ENCODE peak calls at places on chromosomes 11 and 22, in four cellular contexts. Y is GM12878, U is A549, B is K562. X is an unnamed sample.

GRCh38 chr11:1827095-1827797 is 7.5 kb upstream of the SYT8 start:
- DNase-seq in Y (no peak), U (peak), B (no peak), X (peak)

GRCh38 chr11:104546486-104546885 is 351.8 kb downstream of the CASP12 start:
- DNase-seq in Y (no peak), U (no peak), B (no peak), X (no peak)

GRCh38 chr11:120385690-120386089 is 49.5 kb downstream of the ARHGEF12 start:
- DNase-seq in B (no peak), U (no peak), Y (no peak), X (no peak)

GRCh38 chr22:35998748-35999147 is 29.9 kb downstream of the RBFOX2 start:
- DNase-seq in U (no peak), B (no peak), Y (no peak), X (no peak)

GRCh38 chr11:86818466-86819282 is 18.3 kb downstream of the PRSS23 start:
- DNase-seq in U (peak), B (peak), Y (peak), X (peak)

GRCh38 chr11:35484435-35484834 is 41.0 kb downstream of the PAMR1 start:
- DNase-seq in B (no peak), U (no peak), Y (no peak), X (peak)

GRCh38 chr11:118791961-118792578 is 1.1 kb upstream of the DDX6 start:
- DNase-seq in B (peak), U (peak), Y (no peak), X (no peak)

GRCh38 chr11:112727341-112727841 is 233.8 kb upstream of the NCAM1 start:
- DNase-seq in B (no peak), U (no peak), Y (no peak), X (no peak)

GRCh38 chr11:84714316-84714780 is 912.8 kb downstream of the DLG2 start:
- DNase-seq in B (peak), Y (no peak), U (peak), X (peak)

GRCh38 chr22:45310331-45311032 is 748 bp downstream of the FAM118A start:
- DNase-seq in Y (no peak), B (no peak), U (no peak), X (no peak)

GRCh38 chr11:39668640-39669039 is 1790.8 kb downstream of the LRRC4C start:
- DNase-seq in U (no peak), B (no peak), Y (no peak), X (no peak)

GRCh38 chr22:45263790-45264269 is 20.9 kb upstream of the UPK3A start:
- DNase-seq in Y (no peak), B (peak), U (peak), X (peak)

GRCh38 chr11:799641-800316 is 1.7 kb upstream of the SLC25A22 start:
- DNase-seq in Y (no peak), B (no peak), U (no peak), X (no peak)

GRCh38 chr11:1528710-1529109 is 42.1 kb upstream of the MOB2 start:
- DNase-seq in U (no peak), B (no peak), Y (no peak), X (no peak)

GRCh38 chr11:17883946-17884345 is 128.9 kb downstream of the SERGEF start:
- DNase-seq in B (no peak), U (no peak), Y (no peak), X (no peak)

GRCh38 chr11:64687641-64688533 is 35.1 kb downstream of the NRXN2 start:
- DNase-seq in U (no peak), Y (no peak), B (no peak), X (no peak)

GRCh38 chr11:86206296-86206695 is 38.3 kb upstream of the EED start:
- DNase-seq in U (no peak), B (no peak), Y (no peak), X (no peak)

GRCh38 chr22:46233231-46233630 is 16.9 kb downstream of the CDPF1 start:
- DNase-seq in B (no peak), U (no peak), Y (no peak), X (peak)

GRCh38 chr11:119382101-119382500 is 611 bp upstream of the USP2 start:
- DNase-seq in Y (no peak), B (peak), U (no peak), X (no peak)

GRCh38 chr11:69444381-69445130 is 36.9 kb upstream of the LINC01488 start:
- DNase-seq in U (peak), B (peak), Y (no peak), X (peak)

GRCh38 chr22:26479792-26480610 is 3.6 kb downstream of the HPS4 start:
- DNase-seq in Y (no peak), B (no peak), U (no peak), X (no peak)
- TF ChIP-seq RCOR1 in Y (no peak), B (no peak), U (no peak), X (no peak)

GRCh38 chr11:27882066-27882697 is 181.9 kb upstream of the BDNF start:
- DNase-seq in B (no peak), U (peak), Y (no peak), X (peak)
- TF ChIP-seq RCOR1 in B (no peak), U (no peak), Y (no peak), X (no peak)

DNA sequence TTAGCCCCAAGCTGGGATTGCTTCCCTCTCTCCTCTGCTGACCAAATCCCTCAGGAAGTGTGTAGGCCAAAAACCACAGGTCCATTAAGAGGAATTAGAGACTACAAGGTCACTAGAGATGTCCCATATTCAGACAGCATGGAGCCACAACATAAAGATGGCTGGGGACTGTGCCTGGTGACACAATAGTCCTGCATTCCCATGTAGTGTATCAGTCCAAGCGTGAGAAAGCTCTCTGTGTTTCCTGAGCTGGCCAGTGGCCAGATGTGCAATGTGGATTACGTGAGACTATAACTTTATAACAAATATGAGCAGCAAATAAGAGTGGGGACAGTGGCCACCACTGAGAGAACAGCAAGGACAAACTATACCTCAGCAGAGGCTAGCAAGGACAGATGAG is 7.6 kb upstream of the MS4A10 start:
- DNase-seq in B (no peak), Y (no peak), U (peak), X (peak)
- TF ChIP-seq RCOR1 in B (no peak), Y (no peak), U (no peak), X (no peak)

GRCh38 chr22:39080993-39081513 is 4.0 kb downstream of the APOBEC3G start:
- DNase-seq in Y (no peak), U (no peak), B (no peak), X (no peak)
- TF ChIP-seq RCOR1 in Y (no peak), U (no peak), B (no peak), X (no peak)